ENCODE peak calls at places on chromosome 20, in nine cellular contexts. U is cardiac fibroblast, W is ecto neural progenitor cell, E is activated T-cell treated with anti-CD3 and anti-CD28 coated beads for 1 hour, G is iris pigment epithelial cell, P is T-helper 9 cell, L is ELR, K is mammary epithelial cell, A is KBM-7. N is an unnamed sample.

GRCh38 chr20:52459150-52459549 is 267.6 kb upstream of the ZFP64 start:
- DNase-seq in G (no peak), U (no peak), P (no peak), W (no peak), L (no peak), A (no peak), E (no peak), K (no peak), N (no peak)

GRCh38 chr20:47354710-47355488 is 1.6 kb downstream of the ZMYND8 start:
- DNase-seq in W (no peak), E (no peak), K (peak), U (no peak), P (no peak), L (peak), A (no peak), G (peak), N (no peak)

GRCh38 chr20:1291191-1291741 is 25.2 kb downstream of the SNPH start:
- DNase-seq in E (no peak), A (no peak), U (peak), L (peak), K (peak), P (no peak), W (no peak), G (peak), N (peak)

GRCh38 chr20:44946266-44946852 is 13.8 kb downstream of the TOMM34 start:
- DNase-seq in K (no peak), U (no peak), W (no peak), L (no peak), A (no peak), E (no peak), G (peak), P (no peak), N (no peak)

GRCh38 chr20:44983095-44983674 is 16.9 kb downstream of the STK4 start:
- DNase-seq in P (no peak), A (no peak), K (no peak), E (no peak), W (no peak), L (no peak), G (no peak), U (no peak), N (no peak)

GRCh38 chr20:57664924-57665588 is 44.8 kb downstream of the PMEPA1 start:
- DNase-seq in L (no peak), A (no peak), E (no peak), W (no peak), K (no peak), U (no peak), P (no peak), G (no peak), N (no peak)

GRCh38 chr20:44615876-44616603 is 33.7 kb downstream of the PKIG start:
- DNase-seq in W (no peak), K (no peak), G (no peak), A (no peak), E (no peak), U (no peak), P (no peak), L (no peak), N (no peak)

GRCh38 chr20:47099749-47100515 is 205.3 kb downstream of the EYA2 start:
- DNase-seq in W (no peak), L (no peak), U (peak), E (no peak), A (no peak), K (no peak), P (no peak), G (peak), N (no peak)

GRCh38 chr20:52166150-52166549 is 25.4 kb downstream of the ZFP64 start:
- DNase-seq in U (no peak), P (no peak), L (peak), G (no peak), W (no peak), E (no peak), A (no peak), K (no peak), N (no peak)

GRCh38 chr20:36498386-36499179 is 42.7 kb upstream of the MYL9 start:
- DNase-seq in G (no peak), K (no peak), W (no peak), A (no peak), U (no peak), L (no peak), E (no peak), P (no peak), N (no peak)

GRCh38 chr20:31862506-31862905 is 7.8 kb downstream of the DUSP15 start:
- DNase-seq in A (no peak), U (no peak), P (no peak), G (no peak), W (no peak), L (no peak), K (no peak), E (no peak), N (no peak)

GRCh38 chr20:47950103-47950502 is 164.8 kb upstream of the SULF2 start:
- DNase-seq in W (no peak), L (peak), U (peak), E (no peak), K (peak), P (no peak), G (peak), A (no peak), N (peak)

GRCh38 chr20:62749851-62750445 is 41.3 kb downstream of the NTSR1 start:
- DNase-seq in P (no peak), U (no peak), K (no peak), G (no peak), A (no peak), W (no peak), L (no peak), E (no peak), N (no peak)

GRCh38 chr20:17556842-17557674 is 12.8 kb upstream of the DSTN start:
- DNase-seq in G (no peak), P (no peak), U (peak), L (peak), W (no peak), K (peak), A (no peak), E (no peak), N (peak)

GRCh38 chr20:19741914-19742313 is 16.1 kb upstream of the RIN2 start:
- DNase-seq in A (no peak), W (peak), E (no peak), G (no peak), U (no peak), K (no peak), P (no peak), L (no peak), N (no peak)

GRCh38 chr20:10721112-10721896 is 47.5 kb upstream of the JAG1 start:
- DNase-seq in U (no peak), L (no peak), P (no peak), E (no peak), K (no peak), G (peak), A (no peak), W (no peak), N (peak)

GRCh38 chr20:52682271-52682670 is 289.9 kb upstream of the TSHZ2 start:
- DNase-seq in E (no peak), K (no peak), U (no peak), L (no peak), A (no peak), G (no peak), P (no peak), W (no peak), N (no peak)

GRCh38 chr20:37297066-37297736 is 7.7 kb downstream of the MANBAL start:
- DNase-seq in P (no peak), L (peak), E (no peak), K (peak), U (peak), G (peak), A (no peak), W (no peak), N (peak)

GRCh38 chr20:1072258-1072657 is 46.1 kb upstream of the PSMF1 start:
- DNase-seq in L (no peak), K (no peak), A (no peak), W (no peak), G (no peak), E (no peak), U (no peak), P (no peak), N (no peak)

GRCh38 chr20:62726276-62726675 is 17.6 kb downstream of the NTSR1 start:
- DNase-seq in P (no peak), E (no peak), A (no peak), U (no peak), L (no peak), G (no peak), K (no peak), W (no peak), N (no peak)

GRCh38 chr20:19964289-19965263 is 52.6 kb upstream of the NAA20 start:
- DNase-seq in A (no peak), L (peak), U (peak), G (peak), W (no peak), E (no peak), P (no peak), K (peak), N (peak)

GRCh38 chr20:49894073-49894470 is 21.3 kb downstream of the SPATA2 start:
- DNase-seq in E (no peak), L (no peak), W (no peak), A (no peak), K (no peak), U (no peak), P (no peak), G (no peak), N (no peak)

GRCh38 chr20:34240698-34241615 is at the start of gene ASIP:
- DNase-seq in P (no peak), U (peak), K (no peak), L (no peak), E (no peak), W (no peak), A (peak), G (no peak), N (no peak)

GRCh38 chr20:9515211-9515580 is 806 bp downstream of the LAMP5 start:
- DNase-seq in G (no peak), A (no peak), W (no peak), U (no peak), K (no peak), L (no peak), E (no peak), P (no peak), N (no peak)

GRCh38 chr20:50144362-50144761 is 9.2 kb downstream of the PEDS1 start:
- DNase-seq in K (peak), W (no peak), P (no peak), A (no peak), E (no peak), L (peak), G (peak), U (peak), N (peak)

GRCh38 chr20:57399587-57400261 is 8.5 kb downstream of the RBM38 start:
- DNase-seq in K (no peak), W (no peak), A (no peak), P (no peak), L (peak), G (peak), U (no peak), E (no peak), N (peak)

GRCh38 chr20:21437816-21438215 is 40.5 kb upstream of the NKX2-4 start:
- DNase-seq in E (no peak), U (no peak), L (peak), A (no peak), P (no peak), K (no peak), W (no peak), G (no peak), N (no peak)

GRCh38 chr20:3890410-3890751 is 1.2 kb downstream of the PANK2 start:
- DNase-seq in A (no peak), E (no peak), P (no peak), U (no peak), K (peak), G (peak), L (peak), W (no peak), N (peak)

GRCh38 chr20:62030834-62031434 is 34.7 kb downstream of the TAF4 start:
- DNase-seq in U (no peak), E (peak), L (no peak), P (no peak), G (no peak), W (no peak), K (peak), A (no peak), N (no peak)

GRCh38 chr20:1900321-1900791 is 5.1 kb downstream of the SIRPA start:
- DNase-seq in L (peak), A (peak), E (no peak), G (peak), K (peak), U (peak), W (peak), P (no peak), N (peak)

GRCh38 chr20:15977758-15978157 is 595.5 kb downstream of the KIF16B start:
- DNase-seq in U (no peak), G (no peak), P (no peak), A (no peak), E (no peak), W (no peak), L (no peak), K (no peak), N (no peak)

GRCh38 chr20:8190043-8190880 is 58.2 kb downstream of the PLCB1 start:
- DNase-seq in A (no peak), W (no peak), K (no peak), P (no peak), L (no peak), G (no peak), U (no peak), E (no peak), N (no peak)

GRCh38 chr20:59320426-59320825 is 20.0 kb downstream of the EDN3 start:
- DNase-seq in L (no peak), P (no peak), W (no peak), E (no peak), G (no peak), A (no peak), U (no peak), K (no peak), N (no peak)

GRCh38 chr20:3218307-3218988 is 9.2 kb downstream of the ITPA start:
- DNase-seq in W (peak), U (peak), A (peak), E (peak), P (peak), K (peak), L (peak), G (no peak), N (peak)

GRCh38 chr20:33838035-33838864 is 27.1 kb downstream of the CHMP4B start:
- DNase-seq in P (no peak), A (no peak), U (no peak), G (no peak), E (no peak), W (no peak), K (peak), L (no peak), N (no peak)

GRCh38 chr20:46624941-46625340 is 26.3 kb downstream of the SLC13A3 start:
- DNase-seq in A (peak), E (no peak), G (no peak), L (no peak), P (no peak), U (no peak), K (no peak), W (no peak), N (no peak)

GRCh38 chr20:25056601-25057233 is 1.2 kb downstream of the ACSS1 start:
- DNase-seq in P (no peak), E (no peak), K (no peak), W (no peak), G (no peak), A (no peak), U (no peak), L (no peak), N (no peak)